ENCODE peak calls at places on chromosomes 11 and 22, in five cellular contexts. Z, P, H, J and Q are unnamed samples.

GRCh38 chr11:46351606-46352005 is 4.3 kb downstream of the DGKZ start:
- DNase-seq in Z (no peak), P (no peak), H (no peak), J (no peak), Q (peak; percentile 28)

GRCh38 chr22:40463017-40463631 is 92.7 kb downstream of the SGSM3 start:
- DNase-seq in Z (no peak), P (no peak), H (no peak), J (no peak), Q (no peak)

GRCh38 chr11:13717331-13717730 is 48.9 kb downstream of the FAR1 start:
- DNase-seq in Z (no peak), P (peak; percentile 73), H (no peak), J (no peak), Q (no peak)

GRCh38 chr11:16335236-16335962 is 20.9 kb downstream of the SOX6 start:
- DNase-seq in Z (no peak), P (no peak), H (no peak), J (no peak), Q (no peak)

GRCh38 chr11:76782526-76783293 is 446 bp upstream of the TSKU start:
- DNase-seq in Z (peak; percentile 87), P (peak; percentile 98), H (peak; percentile 95), J (peak; percentile 82), Q (peak; percentile 90)

GRCh38 chr11:118238397-118238796 is 13.6 kb upstream of the JAML start:
- DNase-seq in Z (no peak), P (no peak), H (no peak), J (no peak), Q (no peak)

GRCh38 chr22:46657996-46658947 is 38.1 kb downstream of the GRAMD4 start:
- DNase-seq in Z (no peak), P (no peak), H (no peak), J (no peak), Q (no peak)

GRCh38 chr11:118321386-118322082 is 17.0 kb downstream of the CD3E start:
- DNase-seq in Z (no peak), P (no peak), H (no peak), J (peak; percentile 49), Q (no peak)

GRCh38 chr11:35085766-35086165 is 53.2 kb upstream of the CD44 start:
- DNase-seq in Z (no peak), P (no peak), H (no peak), J (no peak), Q (peak; percentile 29)

GRCh38 chr22:42680648-42681047 is 31.5 kb upstream of the CYB5R3 start:
- DNase-seq in Z (peak; percentile 64), P (peak; percentile 98), H (no peak), J (no peak), Q (no peak)

GRCh38 chr22:35230839-35231584 is 26.3 kb upstream of the HMGXB4 start:
- DNase-seq in Z (no peak), P (no peak), H (no peak), J (no peak), Q (no peak)

GRCh38 chr22:44391026-44391425 is 78.3 kb upstream of the SHISAL1 start:
- DNase-seq in Z (no peak), P (no peak), H (peak; percentile 41), J (no peak), Q (no peak)

GRCh38 chr11:129117595-129118350 is 74.4 kb downstream of the ARHGAP32 start:
- DNase-seq in Z (peak; percentile 15), P (peak; percentile 82), H (no peak), J (peak; percentile 29), Q (no peak)

GRCh38 chr22:24391836-24392217 is 35.6 kb upstream of the ADORA2A start:
- DNase-seq in Z (no peak), P (peak; percentile 77), H (no peak), J (no peak), Q (no peak)

GRCh38 chr11:102306048-102306575 is 11.2 kb upstream of the BIRC3 start:
- DNase-seq in Z (peak; percentile 51), P (no peak), H (no peak), J (peak; percentile 83), Q (no peak)

GRCh38 chr11:64263021-64263946 is 12.0 kb downstream of the PLCB3 start:
- DNase-seq in Z (no peak), P (peak; percentile 56), H (no peak), J (no peak), Q (no peak)

GRCh38 chr22:28229566-28230483 is 310.8 kb upstream of the PITPNB start:
- DNase-seq in Z (no peak), P (peak; percentile 62), H (no peak), J (no peak), Q (no peak)

GRCh38 chr22:34877506-34877905 is 188.5 kb upstream of the ISX start:
- DNase-seq in Z (no peak), P (no peak), H (no peak), J (no peak), Q (no peak)

GRCh38 chr11:126790550-126790981 is 210.0 kb downstream of the KIRREL3 start:
- DNase-seq in Z (no peak), P (peak; percentile 98), H (no peak), J (no peak), Q (no peak)

GRCh38 chr11:4881188-4881587 is 512 bp upstream of the OR51T1 start:
- DNase-seq in Z (no peak), P (peak; percentile 9), H (no peak), J (no peak), Q (no peak)
- H3K4me3 ChIP-seq in Z (no peak overlapping the region), P (no peak overlapping the region), H (no peak overlapping the region), J (no peak overlapping the region), Q (no peak overlapping the region)

GRCh38 chr22:19275104-19275503 is 16.4 kb downstream of the CLTCL1 start:
- DNase-seq in Z (no peak), P (no peak), H (no peak), J (no peak), Q (no peak)

GRCh38 chr22:19271273-19271855 is 20.2 kb downstream of the CLTCL1 start:
- DNase-seq in Z (no peak), P (no peak), H (no peak), J (no peak), Q (no peak)

GRCh38 chr22:19271856-19272535 is 19.5 kb downstream of the CLTCL1 start:
- DNase-seq in Z (peak; percentile 26), P (peak; percentile 74), H (no peak), J (no peak), Q (no peak)

GRCh38 chr22:19266547-19267086 is 24.9 kb downstream of the CLTCL1 start:
- DNase-seq in Z (no peak), P (no peak), H (no peak), J (no peak), Q (no peak)

GRCh38 chr22:19270873-19271272 is 20.6 kb downstream of the CLTCL1 start:
- DNase-seq in Z (no peak), P (no peak), H (no peak), J (no peak), Q (no peak)
- TF ChIP-seq CTCF in Z (no peak), P (no peak), H (no peak), J (no peak), Q (no peak)

GRCh38 chr11:44565008-44565745 is at the start of gene CD82:
- DNase-seq in Z (peak; percentile 95), P (peak; percentile 97), H (peak; percentile 100), J (peak; percentile 100), Q (peak; percentile 100)
- TF ChIP-seq POLR2A in Z (peak; percentile 25), P (peak; percentile 90), H (no peak), J (no peak), Q (peak; percentile 84)

GRCh38 chr22:17117890-17118289 is 3.3 kb downstream of the TMEM121B start:
- DNase-seq in Z (no peak), P (no peak), H (no peak), J (no peak), Q (no peak)

GRCh38 chr22:17116931-17117330 is 4.2 kb downstream of the TMEM121B start:
- DNase-seq in Z (no peak), P (no peak), H (no peak), J (no peak), Q (no peak)

GRCh38 chr22:17118342-17118741 is 2.8 kb downstream of the TMEM121B start:
- DNase-seq in Z (no peak), P (no peak), H (no peak), J (no peak), Q (no peak)

GRCh38 chr22:17115927-17116326 is 5.2 kb downstream of the TMEM121B start:
- DNase-seq in Z (no peak), P (no peak), H (no peak), J (no peak), Q (no peak)

DNA sequence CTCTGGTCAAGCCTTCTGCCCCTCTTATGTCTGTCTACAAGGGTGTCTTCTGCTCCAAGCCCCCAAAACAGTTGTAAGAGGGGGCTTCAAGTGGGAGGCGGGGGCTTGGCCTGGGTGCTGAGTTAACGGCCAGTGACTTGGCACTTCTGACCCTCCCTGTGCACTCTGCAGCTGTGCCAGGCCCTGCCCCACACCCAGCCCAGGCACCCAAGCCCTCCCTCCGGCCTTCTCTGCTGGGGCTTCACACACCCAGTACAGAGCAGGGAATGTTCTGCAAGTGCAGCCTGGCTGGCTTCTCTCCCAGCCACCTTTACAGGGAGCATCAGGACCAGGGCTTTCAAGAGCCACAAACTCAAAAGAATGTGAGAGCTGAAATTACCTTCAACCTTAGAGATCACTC is 3.8 kb downstream of the TMEM121B start:
- DNase-seq in Z (no peak), P (no peak), H (no peak), J (no peak), Q (no peak)
- H3K4me3 ChIP-seq in Z (no peak overlapping the region), P (no peak overlapping the region), H (no peak overlapping the region), J (no peak overlapping the region), Q (no peak overlapping the region)

DNA sequence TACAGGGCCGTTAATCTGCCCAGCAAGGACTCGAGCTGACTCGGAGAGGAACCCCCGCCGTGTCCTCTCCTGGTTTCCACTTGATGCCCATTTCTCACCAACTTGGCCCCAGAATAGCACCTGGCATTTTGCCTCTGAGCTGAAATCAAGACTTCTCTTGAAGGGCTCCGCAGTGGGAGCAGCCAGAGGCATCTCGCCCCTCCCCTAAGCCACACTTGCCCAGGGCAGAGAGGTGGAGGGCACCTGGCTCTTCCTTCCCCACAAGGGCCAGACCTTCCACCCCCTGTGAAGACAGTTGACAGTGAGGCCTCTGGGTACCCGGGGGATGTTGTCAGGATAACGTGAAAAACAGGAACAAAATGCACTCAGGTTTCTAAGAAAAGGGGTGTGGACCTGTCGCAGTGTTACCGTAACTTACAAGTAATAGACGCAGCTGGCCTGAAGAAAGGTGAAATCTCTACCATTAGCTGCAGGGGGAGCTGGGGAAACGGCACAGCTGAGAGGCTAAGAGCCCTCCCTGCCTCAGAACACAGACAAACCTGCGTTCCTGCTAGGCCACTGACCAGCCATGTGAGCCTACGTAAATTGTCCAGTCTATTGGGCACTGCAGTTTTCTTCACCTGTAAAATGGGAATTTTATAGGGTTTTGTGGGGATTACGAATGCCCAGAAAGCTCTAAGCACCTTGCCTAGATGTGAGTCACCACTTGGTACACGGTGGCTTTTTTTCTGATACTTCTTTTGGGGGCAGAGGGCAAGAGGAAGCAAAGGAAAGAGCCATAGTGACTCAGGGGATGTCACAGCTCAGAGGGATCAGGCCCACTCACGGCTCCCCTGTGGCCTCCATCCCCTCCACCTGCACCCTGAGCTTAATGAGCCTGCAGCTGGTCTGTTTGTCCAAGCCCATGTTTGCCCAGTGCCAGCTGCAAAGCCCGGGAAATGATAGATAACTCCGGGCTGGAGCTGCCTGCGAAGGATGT is 18.6 kb upstream of the CABP7 start:
- DNase-seq in Z (peak; percentile 31), P (peak; percentile 34), H (no peak), J (no peak), Q (no peak)
- TF ChIP-seq CTCF in Z (no peak), P (peak; percentile 16), H (no peak), J (no peak), Q (no peak)